ENCODE peak calls at places on chromosomes 11 and 22, in eight cellular contexts. One of them, this sample, is unnamed. For H3K4me1, the result is how much of the 10 kb centered on the place peaks cover.

GRCh38 chr11:69232821-69233760 is 60.9 kb upstream of the MYEOV start:
- DNase-seq in gastrocnemius medialis: no peak
- DNase-seq in H9: peak
- DNase-seq in colonic mucosa: peak
- DNase-seq in transverse colon: no peak
- DNase-seq in stomach: peak
- DNase-seq in left ventricle myocardium inferior: no peak
- DNase-seq in right lobe of liver: peak
- DNase-seq in this sample: no peak

GRCh38 chr11:18463439-18463838 is 7.8 kb downstream of the LDHAL6A start:
- DNase-seq in gastrocnemius medialis: no peak
- DNase-seq in H9: no peak
- DNase-seq in colonic mucosa: no peak
- DNase-seq in transverse colon: no peak
- DNase-seq in stomach: no peak
- DNase-seq in left ventricle myocardium inferior: no peak
- DNase-seq in right lobe of liver: no peak
- DNase-seq in this sample: no peak

GRCh38 chr22:47000888-47001287 is 238.4 kb downstream of the TBC1D22A start:
- DNase-seq in gastrocnemius medialis: no peak
- DNase-seq in H9: no peak
- DNase-seq in colonic mucosa: no peak
- DNase-seq in transverse colon: no peak
- DNase-seq in stomach: no peak
- DNase-seq in left ventricle myocardium inferior: no peak
- DNase-seq in right lobe of liver: no peak
- DNase-seq in this sample: no peak

GRCh38 chr11:75167617-75168016 is 16.7 kb downstream of the SLCO2B1 start:
- DNase-seq in gastrocnemius medialis: no peak
- DNase-seq in H9: no peak
- DNase-seq in colonic mucosa: peak
- DNase-seq in transverse colon: peak
- DNase-seq in stomach: no peak
- DNase-seq in left ventricle myocardium inferior: no peak
- DNase-seq in right lobe of liver: no peak
- DNase-seq in this sample: no peak

GRCh38 chr11:7787239-7787638 is 9.5 kb downstream of the OR5P2 start:
- DNase-seq in gastrocnemius medialis: no peak
- DNase-seq in H9: no peak
- DNase-seq in colonic mucosa: no peak
- DNase-seq in transverse colon: no peak
- DNase-seq in stomach: no peak
- DNase-seq in left ventricle myocardium inferior: no peak
- DNase-seq in right lobe of liver: no peak
- DNase-seq in this sample: no peak

GRCh38 chr22:32378703-32379272 is 21.1 kb downstream of the RFPL3 start:
- DNase-seq in gastrocnemius medialis: no peak
- DNase-seq in H9: peak
- DNase-seq in colonic mucosa: peak
- DNase-seq in transverse colon: peak
- DNase-seq in stomach: no peak
- DNase-seq in left ventricle myocardium inferior: no peak
- DNase-seq in right lobe of liver: no peak
- DNase-seq in this sample: no peak

GRCh38 chr22:44212936-44213335 is 32.2 kb downstream of the PARVG start:
- DNase-seq in gastrocnemius medialis: no peak
- DNase-seq in H9: no peak
- DNase-seq in colonic mucosa: no peak
- DNase-seq in transverse colon: no peak
- DNase-seq in stomach: no peak
- DNase-seq in left ventricle myocardium inferior: no peak
- DNase-seq in right lobe of liver: no peak
- DNase-seq in this sample: no peak

GRCh38 chr11:35742707-35743454 is 80.3 kb downstream of the TRIM44 start:
- DNase-seq in gastrocnemius medialis: no peak
- DNase-seq in H9: no peak
- DNase-seq in colonic mucosa: no peak
- DNase-seq in transverse colon: no peak
- DNase-seq in stomach: no peak
- DNase-seq in left ventricle myocardium inferior: no peak
- DNase-seq in right lobe of liver: no peak
- DNase-seq in this sample: no peak

GRCh38 chr11:73266644-73267015 is 5.5 kb upstream of the P2RY6 start:
- DNase-seq in gastrocnemius medialis: peak
- DNase-seq in H9: peak
- DNase-seq in colonic mucosa: no peak
- DNase-seq in transverse colon: no peak
- DNase-seq in stomach: peak
- DNase-seq in left ventricle myocardium inferior: no peak
- DNase-seq in right lobe of liver: peak
- DNase-seq in this sample: no peak

GRCh38 chr11:131691558-131692041 is 321.2 kb downstream of the NTM start:
- DNase-seq in gastrocnemius medialis: no peak
- DNase-seq in H9: peak
- DNase-seq in colonic mucosa: peak
- DNase-seq in transverse colon: no peak
- DNase-seq in stomach: no peak
- DNase-seq in left ventricle myocardium inferior: no peak
- DNase-seq in right lobe of liver: no peak
- DNase-seq in this sample: no peak

GRCh38 chr22:28904211-28904808 is 20.9 kb downstream of the ZNRF3 start:
- DNase-seq in gastrocnemius medialis: no peak
- DNase-seq in H9: no peak
- DNase-seq in colonic mucosa: no peak
- DNase-seq in transverse colon: no peak
- DNase-seq in stomach: no peak
- DNase-seq in left ventricle myocardium inferior: no peak
- DNase-seq in right lobe of liver: no peak
- DNase-seq in this sample: no peak

GRCh38 chr11:118791015-118791960 is at the start of gene DDX6:
- DNase-seq in gastrocnemius medialis: peak
- DNase-seq in H9: peak
- DNase-seq in colonic mucosa: peak
- DNase-seq in transverse colon: peak
- DNase-seq in stomach: peak
- DNase-seq in left ventricle myocardium inferior: peak
- DNase-seq in right lobe of liver: peak
- DNase-seq in this sample: peak

GRCh38 chr11:93089474-93090102 is 108.2 kb downstream of the SLC36A4 start:
- DNase-seq in gastrocnemius medialis: no peak
- DNase-seq in H9: peak
- DNase-seq in colonic mucosa: peak
- DNase-seq in transverse colon: peak
- DNase-seq in stomach: no peak
- DNase-seq in left ventricle myocardium inferior: no peak
- DNase-seq in right lobe of liver: no peak
- DNase-seq in this sample: no peak

GRCh38 chr22:25085930-25086901 is 113.4 kb upstream of the CRYBB3 start:
- DNase-seq in gastrocnemius medialis: no peak
- DNase-seq in H9: no peak
- DNase-seq in colonic mucosa: no peak
- DNase-seq in transverse colon: no peak
- DNase-seq in stomach: no peak
- DNase-seq in left ventricle myocardium inferior: peak
- DNase-seq in right lobe of liver: no peak
- DNase-seq in this sample: no peak

GRCh38 chr22:33076368-33076767 is 18.2 kb upstream of the SYN3 start:
- DNase-seq in gastrocnemius medialis: no peak
- DNase-seq in H9: no peak
- DNase-seq in colonic mucosa: no peak
- DNase-seq in transverse colon: no peak
- DNase-seq in stomach: no peak
- DNase-seq in left ventricle myocardium inferior: no peak
- DNase-seq in right lobe of liver: no peak
- DNase-seq in this sample: no peak

GRCh38 chr11:33989461-33989860 is 62.1 kb upstream of the CAPRIN1 start:
- DNase-seq in gastrocnemius medialis: no peak
- DNase-seq in H9: no peak
- DNase-seq in colonic mucosa: no peak
- DNase-seq in transverse colon: no peak
- DNase-seq in stomach: no peak
- DNase-seq in left ventricle myocardium inferior: no peak
- DNase-seq in right lobe of liver: no peak
- DNase-seq in this sample: no peak

GRCh38 chr11:60835472-60835871 is 6.4 kb upstream of the CCDC86 start:
- DNase-seq in gastrocnemius medialis: no peak
- DNase-seq in H9: no peak
- DNase-seq in colonic mucosa: no peak
- DNase-seq in transverse colon: no peak
- DNase-seq in stomach: no peak
- DNase-seq in left ventricle myocardium inferior: no peak
- DNase-seq in right lobe of liver: no peak
- DNase-seq in this sample: no peak
- H3K27ac ChIP-seq in gastrocnemius medialis: no peak
- H3K27ac ChIP-seq in H9: no peak
- H3K27ac ChIP-seq in colonic mucosa: peak
- H3K27ac ChIP-seq in transverse colon: peak
- H3K27ac ChIP-seq in stomach: no peak
- H3K27ac ChIP-seq in left ventricle myocardium inferior: peak
- H3K27ac ChIP-seq in right lobe of liver: no peak
- H3K27ac ChIP-seq in this sample: no peak

DNA sequence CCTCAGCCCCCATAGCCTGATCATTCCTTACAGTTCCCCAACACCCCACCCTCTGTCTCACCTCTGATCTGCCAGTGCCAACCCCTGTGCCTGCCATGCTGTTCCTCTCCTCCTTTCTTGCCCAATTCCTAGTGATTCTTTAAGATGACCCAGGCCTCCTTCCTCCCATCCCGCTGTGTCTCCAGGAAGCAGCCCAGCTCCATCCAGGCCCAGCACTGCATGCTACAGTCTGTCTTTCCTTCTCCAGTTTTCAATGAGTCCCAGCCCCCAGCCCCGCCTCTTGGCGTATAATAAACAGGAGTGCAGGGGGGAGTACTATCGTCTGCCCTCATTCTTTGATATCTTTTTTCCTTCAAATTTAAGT is 12.3 kb downstream of the LTBP3 start:
- DNase-seq in gastrocnemius medialis: no peak
- DNase-seq in H9: no peak
- DNase-seq in colonic mucosa: peak
- DNase-seq in transverse colon: no peak
- DNase-seq in stomach: no peak
- DNase-seq in left ventricle myocardium inferior: no peak
- DNase-seq in right lobe of liver: no peak
- DNase-seq in this sample: no peak
- H3K4me1 ChIP-seq in gastrocnemius medialis: under half
- H3K4me1 ChIP-seq in H9: under half
- H3K4me1 ChIP-seq in colonic mucosa: under half
- H3K4me1 ChIP-seq in transverse colon: under half
- H3K4me1 ChIP-seq in stomach: under half
- H3K4me1 ChIP-seq in left ventricle myocardium inferior: under half
- H3K4me1 ChIP-seq in right lobe of liver: under half
- H3K4me1 ChIP-seq in this sample: under half

DNA sequence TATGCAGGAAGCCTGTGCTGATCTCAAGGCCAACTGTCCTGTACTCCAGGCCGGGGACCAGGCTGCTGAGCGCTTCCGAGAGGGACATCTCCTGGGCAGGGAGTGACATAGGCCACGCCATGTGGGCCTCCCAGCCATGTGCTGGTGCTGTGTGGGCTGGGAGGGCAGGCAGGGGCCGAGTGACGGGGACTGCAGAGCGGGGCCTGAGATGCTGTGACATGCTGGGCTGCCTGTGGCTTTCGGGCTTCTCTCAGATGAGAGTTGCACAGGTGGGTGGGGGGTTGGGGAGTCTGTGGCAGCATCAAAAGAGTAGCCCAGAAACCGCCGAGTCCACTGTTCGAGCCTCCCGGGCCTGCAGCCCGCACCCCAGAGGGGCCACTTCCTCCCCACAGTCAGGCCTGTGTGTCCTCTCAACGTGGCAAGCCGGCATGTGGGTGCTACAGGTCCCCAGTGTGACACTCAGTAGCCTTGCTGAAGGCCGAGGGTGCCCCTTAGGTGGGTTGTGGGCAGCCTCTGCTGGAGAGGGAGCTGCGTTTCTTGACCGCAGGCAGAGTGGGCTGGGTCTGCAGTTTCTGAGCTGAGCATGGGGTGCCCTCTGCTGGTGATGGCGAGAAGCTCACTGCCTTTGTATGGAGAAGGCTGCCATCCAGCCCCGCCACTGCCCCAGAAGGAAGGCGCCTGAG is 101.2 kb downstream of the BCR start:
- DNase-seq in gastrocnemius medialis: peak
- DNase-seq in H9: peak
- DNase-seq in colonic mucosa: peak
- DNase-seq in transverse colon: peak
- DNase-seq in stomach: peak
- DNase-seq in left ventricle myocardium inferior: peak
- DNase-seq in right lobe of liver: peak
- DNase-seq in this sample: peak
- H3K27ac ChIP-seq in gastrocnemius medialis: no peak
- H3K27ac ChIP-seq in H9: no peak
- H3K27ac ChIP-seq in colonic mucosa: no peak
- H3K27ac ChIP-seq in transverse colon: peak
- H3K27ac ChIP-seq in stomach: peak
- H3K27ac ChIP-seq in left ventricle myocardium inferior: peak
- H3K27ac ChIP-seq in right lobe of liver: no peak
- H3K27ac ChIP-seq in this sample: no peak

DNA sequence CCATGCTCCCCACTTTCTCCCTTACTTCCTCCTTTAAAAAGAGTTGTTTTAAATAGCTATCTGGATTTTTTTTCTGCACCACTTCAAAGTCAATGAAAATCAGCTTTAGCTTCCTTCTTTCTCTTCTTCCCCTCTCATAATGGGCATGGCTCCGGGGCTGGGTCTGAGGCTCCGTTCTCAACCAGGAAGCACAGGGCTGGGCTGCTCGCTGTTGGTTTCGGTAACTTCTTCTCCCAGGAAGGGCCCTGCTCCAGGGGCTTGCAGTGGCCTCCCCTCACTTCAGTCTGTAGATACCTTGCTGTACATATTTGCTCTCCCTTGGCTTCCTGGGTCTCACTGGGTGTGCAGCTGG is 23.8 kb downstream of the MICAL2 start:
- DNase-seq in gastrocnemius medialis: no peak
- DNase-seq in H9: no peak
- DNase-seq in colonic mucosa: no peak
- DNase-seq in transverse colon: peak
- DNase-seq in stomach: no peak
- DNase-seq in left ventricle myocardium inferior: no peak
- DNase-seq in right lobe of liver: no peak
- DNase-seq in this sample: no peak
- H3K4me1 ChIP-seq in gastrocnemius medialis: under half
- H3K4me1 ChIP-seq in H9: under half
- H3K4me1 ChIP-seq in colonic mucosa: under half
- H3K4me1 ChIP-seq in transverse colon: half or more
- H3K4me1 ChIP-seq in stomach: half or more
- H3K4me1 ChIP-seq in left ventricle myocardium inferior: half or more
- H3K4me1 ChIP-seq in right lobe of liver: under half
- H3K4me1 ChIP-seq in this sample: under half